ENCODE peak calls at places on chromosome 3, in six cellular contexts. R is cardiac muscle cell, H is heart right ventricle, F is dorsolateral prefrontal cortex, L is A673, W is right cardiac atrium. T is an unnamed sample. For H3K27me3, the result is how much of the 10 kb centered on the place peaks cover.

GRCh38 chr3:100456745-100457144 is 35.7 kb upstream of the TMEM45A start:
- DNase-seq in R (no peak), H (no peak), F (no peak), L (no peak), W (no peak), T (no peak)

GRCh38 chr3:134753999-134754742 is 40.9 kb upstream of the EPHB1 start:
- DNase-seq in R (peak), H (no peak), F (no peak), L (no peak), W (no peak), T (no peak)

GRCh38 chr3:130395331-130395730 is 49.9 kb downstream of the COL6A5 start:
- DNase-seq in R (peak), H (no peak), F (no peak), L (no peak), W (no peak), T (no peak)

GRCh38 chr3:100740207-100740606 is 30.9 kb downstream of the TFG start:
- DNase-seq in R (no peak), H (no peak), F (no peak), L (no peak), W (no peak), T (no peak)

GRCh38 chr3:48492461-48493202 is 11.3 kb downstream of the SHISA5 start:
- DNase-seq in R (peak), H (no peak), F (no peak), L (no peak), W (no peak), T (no peak)

GRCh38 chr3:84963137-84963536 is 4.3 kb downstream of the CADM2 start:
- DNase-seq in R (no peak), H (no peak), F (no peak), L (no peak), W (no peak), T (no peak)

GRCh38 chr3:63462732-63463131 is 184.6 kb downstream of the SYNPR start:
- DNase-seq in R (no peak), H (no peak), F (no peak), L (peak), W (no peak), T (no peak)

GRCh38 chr3:106206165-106206564 is 337.4 kb upstream of the CBLB start:
- DNase-seq in R (peak), H (peak), F (no peak), L (peak), W (no peak), T (peak)

GRCh38 chr3:20739814-20740213 is 553.8 kb upstream of the SGO1 start:
- DNase-seq in R (peak), H (no peak), F (no peak), L (no peak), W (no peak), T (no peak)
- H3K27me3 ChIP-seq in R (under half), H (under half), F (under half), L (under half), W (under half), T (under half)

GRCh38 chr3:27714692-27715453 is 7.2 kb downstream of the EOMES start:
- DNase-seq in R (no peak), H (no peak), F (no peak), L (no peak), W (peak), T (no peak)

GRCh38 chr3:27714101-27714526 is 8.0 kb downstream of the EOMES start:
- DNase-seq in R (no peak), H (no peak), F (no peak), L (no peak), W (no peak), T (no peak)

GRCh38 chr3:27713435-27713880 is 8.7 kb downstream of the EOMES start:
- DNase-seq in R (no peak), H (no peak), F (no peak), L (no peak), W (peak), T (no peak)

GRCh38 chr3:27713066-27713400 is 9.1 kb downstream of the EOMES start:
- DNase-seq in R (no peak), H (no peak), F (no peak), L (no peak), W (no peak), T (no peak)

GRCh38 chr3:27712136-27713065 is 9.7 kb downstream of the EOMES start:
- DNase-seq in R (peak), H (peak), F (peak), L (peak), W (peak), T (peak)
- H3K27me3 ChIP-seq in R (half or more), H (half or more), F (half or more), L (half or more), W (under half), T (under half)

DNA sequence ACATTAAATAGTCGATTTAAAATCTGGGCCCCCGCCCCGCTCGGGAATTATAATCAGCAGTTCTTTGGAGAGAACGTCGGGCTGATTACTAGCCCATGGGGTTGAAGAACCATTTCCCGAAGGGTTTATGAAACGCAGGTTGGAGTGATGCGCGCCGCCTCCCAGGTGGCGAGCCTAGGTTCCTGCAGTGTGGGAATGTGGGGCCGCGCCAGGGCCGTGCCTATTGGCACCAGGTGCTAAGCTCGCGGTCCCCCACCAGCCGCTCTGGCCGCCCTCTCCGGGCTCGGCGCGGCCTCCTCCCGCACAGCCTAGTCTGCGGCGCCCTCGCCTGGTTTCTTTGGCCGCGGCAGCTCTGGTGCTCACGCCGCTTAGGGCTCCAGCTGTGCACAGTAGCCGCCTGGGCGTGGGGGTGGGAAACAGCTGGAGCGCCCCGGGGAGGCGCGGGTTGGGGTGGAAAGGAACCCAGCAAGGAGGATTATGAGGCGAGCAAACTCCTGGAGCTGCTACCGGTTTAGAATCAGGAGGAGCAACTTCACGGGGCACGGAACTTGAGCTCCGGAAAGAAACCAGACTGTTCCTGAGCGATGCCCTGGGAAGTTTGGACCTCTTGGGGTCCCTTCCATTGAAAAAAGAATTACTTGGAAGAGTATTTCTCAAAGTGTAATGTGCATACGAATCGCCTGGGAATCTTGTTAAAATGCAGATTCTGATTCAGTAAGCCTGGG is 5.6 kb upstream of the MECOM start:
- DNase-seq in R (peak), H (peak), F (peak), L (peak), W (peak), T (peak)
- H3K27me3 ChIP-seq in R (half or more), H (half or more), F (half or more), L (half or more), W (under half), T (under half)

GRCh38 chr3:69386535-69387385 is 872 bp upstream of the FRMD4B start:
- DNase-seq in R (no peak), H (no peak), F (no peak), L (no peak), W (no peak), T (no peak)
- H3K27me3 ChIP-seq in R (under half), H (under half), F (under half), L (under half), W (under half), T (under half)

GRCh38 chr3:98034036-98034435 is 1.1 kb downstream of the GABRR3 start:
- DNase-seq in R (no peak), H (no peak), F (no peak), L (no peak), W (no peak), T (no peak)
- H3K27me3 ChIP-seq in R (under half), H (under half), F (under half), L (under half), W (under half), T (under half)

DNA sequence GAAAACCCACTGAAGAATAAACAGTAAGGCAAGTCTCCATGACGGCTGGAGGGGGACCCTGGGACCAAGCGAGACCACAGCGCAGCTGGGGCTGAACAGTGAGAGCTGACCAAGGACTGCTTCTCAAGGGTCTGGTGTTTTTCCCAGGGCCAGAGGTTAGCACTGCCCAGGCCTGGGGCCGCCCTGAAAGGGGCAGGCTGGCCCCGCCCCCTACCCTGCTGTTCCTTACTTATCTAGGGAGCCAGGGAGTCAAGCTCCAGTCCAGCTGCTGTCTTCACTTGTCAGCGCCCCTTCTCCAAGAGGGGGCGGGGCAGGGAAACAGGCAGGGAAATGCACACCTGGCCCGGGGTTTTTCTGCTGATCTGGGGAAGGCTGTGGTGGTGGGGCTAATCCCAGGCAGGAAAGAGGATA is 51.6 kb upstream of the HACD2 start:
- DNase-seq in R (no peak), H (no peak), F (no peak), L (no peak), W (no peak), T (no peak)
- H3K27me3 ChIP-seq in R (under half), H (under half), F (under half), L (under half), W (under half), T (under half)

GRCh38 chr3:127410678-127411077 is 122.8 kb upstream of the PRR20G start:
- DNase-seq in R (no peak), H (peak), F (no peak), L (no peak), W (no peak), T (peak)

GRCh38 chr3:127411083-127411727 is 123.4 kb upstream of the PRR20G start:
- DNase-seq in R (no peak), H (no peak), F (no peak), L (no peak), W (no peak), T (no peak)

GRCh38 chr3:127413871-127414270 is 126.0 kb upstream of the PRR20G start:
- DNase-seq in R (no peak), H (no peak), F (peak), L (no peak), W (no peak), T (no peak)

GRCh38 chr3:127412578-127413317 is 124.9 kb upstream of the PRR20G start:
- DNase-seq in R (no peak), H (peak), F (no peak), L (no peak), W (no peak), T (no peak)

DNA sequence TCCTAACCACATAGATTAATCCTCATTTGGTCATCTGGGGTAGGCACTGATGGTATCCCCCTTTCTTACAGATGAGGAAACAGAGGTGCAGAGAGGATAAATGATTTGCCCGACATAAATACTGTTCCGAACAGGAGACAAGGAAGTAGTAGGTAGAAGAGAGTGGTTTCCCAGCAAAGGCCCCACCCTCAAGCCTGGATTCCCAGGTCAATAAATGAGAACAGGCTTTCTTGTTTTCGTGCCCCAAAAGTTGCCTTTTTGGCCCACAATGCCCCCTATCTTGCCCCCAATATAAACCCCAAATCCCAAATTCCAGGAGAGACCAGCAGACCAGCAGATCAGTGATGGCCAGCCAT is 125.5 kb upstream of the PRR20G start:
- DNase-seq in R (no peak), H (no peak), F (no peak), L (no peak), W (no peak), T (no peak)
- H3K27me3 ChIP-seq in R (under half), H (half or more), F (under half), L (under half), W (under half), T (under half)

T was measured in heart left ventricle.